ENCODE peak calls at places on chromosomes 2 and 18, in four cellular contexts. D, Y, M and Q are unnamed samples. For H3K4me1, the result is how much of the 10 kb centered on the place peaks cover.

GRCh38 chr2:101961287-101962242 is 30.2 kb upstream of the IL1R2 start:
- DNase-seq in D (no peak), Y (no peak), M (peak), Q (no peak)

GRCh38 chr2:226514895-226515294 is 284.7 kb downstream of the IRS1 start:
- DNase-seq in D (no peak), Y (no peak), M (no peak), Q (no peak)

GRCh38 chr18:24868760-24869237 is 408.4 kb downstream of the HRH4 start:
- DNase-seq in D (no peak), Y (no peak), M (no peak), Q (no peak)

GRCh38 chr2:12048551-12048950 is 302.1 kb downstream of the LPIN1 start:
- DNase-seq in D (no peak), Y (no peak), M (no peak), Q (no peak)

GRCh38 chr18:34159691-34160185 is 65.0 kb downstream of the NOL4 start:
- DNase-seq in D (no peak), Y (no peak), M (no peak), Q (no peak)

GRCh38 chr2:176554107-176555048 is 285.1 kb downstream of the MTX2 start:
- DNase-seq in D (peak), Y (no peak), M (peak), Q (peak)

GRCh38 chr2:23563673-23564617 is 179.0 kb downstream of the KLHL29 start:
- DNase-seq in D (no peak), Y (no peak), M (no peak), Q (no peak)

GRCh38 chr2:221896505-221897151 is 324.5 kb upstream of the EPHA4 start:
- DNase-seq in D (no peak), Y (no peak), M (no peak), Q (no peak)

GRCh38 chr2:231344851-231345250 is 50.7 kb upstream of the B3GNT7 start:
- DNase-seq in D (no peak), Y (no peak), M (no peak), Q (no peak)

GRCh38 chr18:59123588-59124369 is 15.9 kb upstream of the SEC11C start:
- DNase-seq in D (no peak), Y (no peak), M (no peak), Q (no peak)

GRCh38 chr2:72425996-72426395 is 278.3 kb upstream of the CYP26B1 start:
- DNase-seq in D (no peak), Y (no peak), M (no peak), Q (no peak)

GRCh38 chr2:57720728-57721627 is 325.6 kb upstream of the VRK2 start:
- DNase-seq in D (peak), Y (no peak), M (peak), Q (peak)

GRCh38 chr2:62801110-62801509 is 95.6 kb downstream of the EHBP1 start:
- DNase-seq in D (no peak), Y (no peak), M (no peak), Q (no peak)

GRCh38 chr2:189802396-189802912 is 18.2 kb downstream of the PMS1 start:
- DNase-seq in D (no peak), Y (no peak), M (no peak), Q (no peak)

GRCh38 chr2:61715501-61715900 is 138.4 kb downstream of the FAM161A start:
- DNase-seq in D (no peak), Y (no peak), M (no peak), Q (no peak)

GRCh38 chr18:3935316-3935715 is 485.3 kb downstream of the TGIF1 start:
- DNase-seq in D (no peak), Y (no peak), M (no peak), Q (no peak)

GRCh38 chr2:7795358-7796199 is 878.4 kb downstream of the RNF144A start:
- DNase-seq in D (no peak), Y (no peak), M (no peak), Q (no peak)

GRCh38 chr2:117712686-117713085 is 101.8 kb upstream of the DDX18 start:
- DNase-seq in D (no peak), Y (no peak), M (no peak), Q (no peak)

GRCh38 chr2:70133521-70134348 is 46.5 kb downstream of the PCBP1 start:
- DNase-seq in D (no peak), Y (no peak), M (no peak), Q (no peak)

GRCh38 chr2:161961046-161961445 is 113.0 kb downstream of the DPP4 start:
- DNase-seq in D (no peak), Y (no peak), M (no peak), Q (no peak)

GRCh38 chr2:76180676-76181075 is 470.0 kb upstream of the GCFC2 start:
- DNase-seq in D (no peak), Y (no peak), M (no peak), Q (no peak)

GRCh38 chr2:119598576-119598975 is 54.3 kb downstream of the CFAP221 start:
- DNase-seq in D (no peak), Y (no peak), M (no peak), Q (no peak)

GRCh38 chr18:9787716-9788115 is 79.6 kb downstream of the RAB31 start:
- DNase-seq in D (no peak), Y (no peak), M (no peak), Q (no peak)

GRCh38 chr2:238096311-238097011 is 3.7 kb upstream of the ESPNL start:
- DNase-seq in D (no peak), Y (no peak), M (no peak), Q (no peak)

GRCh38 chr2:119231975-119232665 is 8.5 kb downstream of the STEAP3 start:
- DNase-seq in D (no peak), Y (no peak), M (no peak), Q (no peak)

GRCh38 chr2:130241041-130241707 is 42.9 kb upstream of the TUBA3E start:
- DNase-seq in D (no peak), Y (no peak), M (peak), Q (no peak)

GRCh38 chr2:118822572-118822971 is 24.9 kb downstream of the EN1 start:
- DNase-seq in D (no peak), Y (no peak), M (no peak), Q (no peak)

GRCh38 chr2:106192752-106193490 is 1.2 kb downstream of the UXS1 start:
- DNase-seq in D (peak), Y (no peak), M (peak), Q (peak)

DNA sequence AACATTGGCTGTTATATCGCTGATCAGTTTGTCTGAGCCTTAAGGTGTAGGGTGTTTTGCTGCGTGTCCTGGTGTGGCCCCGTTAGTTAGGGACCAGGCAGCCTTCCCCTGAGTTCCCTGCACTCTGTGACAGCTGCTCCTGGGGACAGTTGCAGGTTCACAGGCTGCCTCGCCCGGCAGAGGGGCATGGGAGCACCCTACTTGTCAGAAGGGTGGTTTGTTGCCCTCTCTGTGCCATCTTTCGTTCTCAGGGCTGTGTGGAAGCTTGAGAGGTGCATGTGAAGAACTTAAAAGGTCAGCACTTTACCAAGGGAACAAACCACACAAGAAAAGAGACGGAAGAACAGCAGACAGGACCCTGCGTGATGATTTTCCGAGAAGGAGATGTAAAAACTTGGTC is 159.6 kb downstream of the LDLRAD4 start:
- DNase-seq in D (no peak), Y (no peak), M (no peak), Q (no peak)
- H3K4me1 ChIP-seq in D (under half), Y (under half), M (under half), Q (under half)

DNA sequence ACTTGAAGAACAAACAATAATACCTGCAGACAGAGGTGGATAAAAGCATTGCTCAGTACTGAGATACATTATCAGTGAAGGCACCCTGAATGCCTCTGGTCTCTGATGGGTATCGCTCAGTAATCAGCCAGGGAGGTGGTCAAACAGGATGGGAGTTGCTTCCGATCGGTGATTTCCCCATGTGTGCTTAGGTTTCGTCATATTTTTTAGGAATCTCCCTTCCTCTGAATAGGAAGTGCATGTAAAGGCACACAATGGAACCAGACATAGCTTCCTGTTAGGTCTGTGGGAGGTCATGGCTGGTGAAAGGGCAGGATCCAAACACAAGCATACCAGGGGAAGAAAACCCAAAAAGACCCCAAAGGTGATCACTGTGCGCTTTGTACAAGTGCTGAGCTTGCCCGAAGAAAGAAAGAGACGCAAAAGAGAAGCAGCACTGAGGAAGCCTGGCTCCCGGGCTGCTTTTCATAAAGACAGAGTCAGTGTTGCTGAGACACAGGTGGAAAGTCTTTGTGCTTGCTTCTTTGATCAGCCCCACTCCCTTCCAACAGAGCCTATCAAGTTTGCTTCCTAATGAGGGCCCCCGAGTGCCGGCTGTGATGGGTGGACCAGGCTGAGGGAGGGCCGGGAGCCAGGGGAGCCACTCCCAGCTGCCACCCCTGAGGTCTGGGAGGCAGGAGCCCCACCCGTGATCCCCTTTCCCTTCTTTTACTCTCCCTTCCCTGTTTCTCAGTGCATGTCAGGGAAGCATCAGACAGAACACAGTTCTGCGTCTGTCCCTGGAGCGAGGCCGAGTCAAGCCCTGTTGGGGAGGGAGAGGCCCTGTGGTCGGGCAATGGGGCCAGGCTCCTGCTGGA is 138.2 kb downstream of the SH3RF3 start:
- DNase-seq in D (no peak), Y (no peak), M (peak), Q (no peak)
- TF ChIP-seq ZNF274 in D (no peak), Y (no peak), M (no peak), Q (no peak)

GRCh38 chr18:32439241-32439640 is 31.4 kb downstream of the GAREM1 start:
- DNase-seq in D (no peak), Y (no peak), M (no peak), Q (no peak)

GRCh38 chr18:32438173-32438572 is 32.5 kb downstream of the GAREM1 start:
- DNase-seq in D (no peak), Y (no peak), M (no peak), Q (no peak)

GRCh38 chr18:32441536-32441935 is 29.1 kb downstream of the GAREM1 start:
- DNase-seq in D (no peak), Y (no peak), M (no peak), Q (no peak)

GRCh38 chr18:32440478-32440877 is 30.2 kb downstream of the GAREM1 start:
- DNase-seq in D (no peak), Y (no peak), M (no peak), Q (no peak)

DNA sequence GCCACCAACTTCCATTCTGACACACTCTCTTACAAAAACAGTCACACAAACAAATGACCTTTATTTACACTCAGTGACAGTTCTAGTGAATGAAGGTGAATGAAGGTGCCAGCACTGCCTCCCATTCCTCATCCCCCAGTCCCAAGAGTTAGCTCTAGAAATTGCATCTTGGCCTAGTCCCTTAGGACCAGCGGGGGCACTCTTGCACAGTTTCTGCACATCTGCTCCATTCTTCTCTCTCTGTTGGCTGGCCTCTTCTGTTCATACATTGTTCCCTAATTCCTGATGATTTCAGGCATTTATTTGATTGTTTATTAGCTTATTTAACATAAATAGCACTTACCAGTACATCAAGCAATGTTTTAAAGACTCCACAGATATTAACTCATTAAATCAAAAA is 30.9 kb downstream of the GAREM1 start:
- DNase-seq in D (no peak), Y (no peak), M (no peak), Q (no peak)
- TF ChIP-seq SUZ12 in D (no peak), Y (no peak), M (no peak), Q (no peak)

DNA sequence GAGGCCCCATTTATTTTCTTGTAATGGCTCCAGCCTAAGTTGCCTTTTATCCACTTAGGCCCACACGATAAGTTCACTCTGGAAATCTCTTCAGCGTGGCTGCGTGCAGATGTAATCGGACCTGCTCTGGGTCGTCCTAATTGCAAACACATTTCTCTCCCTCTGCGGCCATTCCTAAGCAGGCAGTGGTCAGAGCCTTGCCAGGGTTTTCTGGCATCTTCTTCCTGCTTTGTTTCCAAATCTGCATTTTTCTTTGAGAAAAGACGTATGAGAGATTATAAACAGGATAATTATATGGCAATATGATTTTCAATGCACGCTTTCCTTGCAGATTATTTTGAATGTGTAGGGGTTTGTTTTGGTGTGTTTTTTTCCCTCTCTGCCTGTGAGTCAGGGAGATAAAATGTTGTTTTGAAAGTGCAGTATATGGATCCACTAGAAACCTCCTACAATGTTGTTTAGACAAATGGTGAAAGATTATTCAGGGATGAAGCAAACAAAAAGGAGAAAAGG is 239.4 kb upstream of the TANK start:
- DNase-seq in D (no peak), Y (no peak), M (no peak), Q (no peak)
- H3K4me1 ChIP-seq in D (under half), Y (under half), M (under half), Q (under half)

GRCh38 chr2:203532957-203533695 is 2.0 kb downstream of the RAPH1 start:
- DNase-seq in D (no peak), Y (no peak), M (peak), Q (peak)

GRCh38 chr2:203534486-203535077 is 519 bp downstream of the RAPH1 start:
- DNase-seq in D (no peak), Y (no peak), M (peak), Q (peak)

GRCh38 chr2:203533696-203534471 is 1.2 kb downstream of the RAPH1 start:
- DNase-seq in D (no peak), Y (no peak), M (no peak), Q (no peak)

GRCh38 chr2:203535078-203535783 is at the start of gene RAPH1:
- DNase-seq in D (no peak), Y (peak), M (peak), Q (peak)

GRCh38 chr2:203535784-203536590 is 886 bp upstream of the RAPH1 start:
- DNase-seq in D (no peak), Y (no peak), M (no peak), Q (no peak)
- TF ChIP-seq ZNF274 in D (no peak), Y (no peak), M (no peak), Q (no peak)

GRCh38 chr2:187459242-187459641 is 11.2 kb upstream of the CALCRL start:
- DNase-seq in D (no peak), Y (no peak), M (no peak), Q (no peak)

GRCh38 chr2:187462839-187463238 is 14.8 kb upstream of the CALCRL start:
- DNase-seq in D (no peak), Y (no peak), M (peak), Q (no peak)

GRCh38 chr2:187466129-187466792 is 18.2 kb upstream of the CALCRL start:
- DNase-seq in D (no peak), Y (no peak), M (no peak), Q (no peak)

DNA sequence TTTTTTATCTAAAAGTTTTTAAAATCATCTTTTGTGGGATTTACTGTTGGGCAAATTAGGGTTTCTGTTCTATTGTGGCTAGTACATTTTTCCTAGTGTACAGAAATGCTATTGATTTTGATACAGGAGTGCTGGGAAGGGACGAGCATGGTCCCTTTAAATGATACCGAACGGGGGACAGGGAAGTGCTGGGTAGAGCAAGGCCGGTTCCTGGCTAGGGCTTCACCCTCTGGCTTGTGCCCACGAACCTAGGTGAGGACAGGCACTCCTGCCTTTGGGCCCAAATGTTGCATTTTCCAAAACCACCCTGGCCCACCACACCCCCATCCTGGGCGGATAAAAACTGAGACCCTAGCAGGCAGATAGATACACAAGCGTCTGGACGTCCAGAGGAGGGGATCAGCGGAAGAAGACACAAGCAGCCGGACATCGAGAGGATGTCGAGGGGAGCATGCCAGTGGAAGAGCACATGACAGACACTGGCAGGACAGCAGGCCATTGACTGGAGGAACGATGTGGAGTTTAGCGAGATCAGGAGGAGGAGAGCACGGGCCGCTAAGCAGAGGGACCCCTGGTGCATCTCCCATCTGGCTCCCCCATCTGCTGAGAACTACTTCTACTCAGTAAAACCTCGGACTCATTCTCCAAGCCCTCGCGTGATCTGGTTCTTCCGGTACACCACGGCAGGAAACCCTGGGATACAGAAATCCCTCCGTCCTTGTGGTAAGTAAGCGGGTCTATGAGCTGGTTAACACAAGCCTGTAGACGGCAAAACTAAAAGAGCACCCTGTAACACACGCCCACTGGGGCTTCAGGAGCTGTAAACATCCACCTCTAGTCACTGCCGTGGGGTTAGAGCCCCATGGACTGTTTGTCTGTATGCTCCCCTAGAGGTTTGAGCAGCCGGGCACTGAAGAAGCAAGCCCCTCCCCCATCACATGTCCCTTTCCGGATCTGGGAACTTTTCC is 13.5 kb upstream of the CALCRL start:
- DNase-seq in D (no peak), Y (peak), M (peak), Q (no peak)
- TF ChIP-seq SUZ12 in D (no peak), Y (no peak), M (no peak), Q (no peak)

DNA sequence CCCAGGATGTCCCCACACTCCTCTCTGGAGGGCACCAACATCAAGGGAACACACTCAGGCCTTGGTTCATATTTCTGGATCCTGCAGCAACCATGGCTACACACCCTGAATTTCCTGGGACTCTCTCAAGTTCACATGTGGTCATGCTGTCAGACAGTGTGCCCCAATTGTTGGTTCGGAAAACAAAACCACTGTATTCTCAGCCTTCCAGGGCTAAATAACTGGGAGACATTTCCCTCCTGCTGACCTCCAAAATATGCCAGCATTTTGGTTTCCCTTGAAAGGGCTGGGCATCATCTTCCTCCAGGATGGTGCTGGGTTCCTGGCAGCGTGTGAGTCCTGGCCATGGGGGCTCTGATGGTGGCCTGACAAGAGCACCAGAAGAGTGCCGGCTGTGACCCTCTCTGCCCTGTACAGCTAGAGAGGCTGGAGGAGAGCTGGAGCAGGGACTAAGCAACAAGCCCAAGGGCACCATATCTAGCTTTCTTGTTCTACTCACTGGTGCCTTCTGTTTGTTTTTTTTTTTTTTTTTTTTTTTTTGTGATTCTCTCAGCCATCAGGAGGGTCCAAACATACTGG is 37.5 kb upstream of the WIPF1 start:
- DNase-seq in D (no peak), Y (no peak), M (no peak), Q (no peak)
- H3K4me1 ChIP-seq in D (under half), Y (under half), M (under half), Q (under half)

DNA sequence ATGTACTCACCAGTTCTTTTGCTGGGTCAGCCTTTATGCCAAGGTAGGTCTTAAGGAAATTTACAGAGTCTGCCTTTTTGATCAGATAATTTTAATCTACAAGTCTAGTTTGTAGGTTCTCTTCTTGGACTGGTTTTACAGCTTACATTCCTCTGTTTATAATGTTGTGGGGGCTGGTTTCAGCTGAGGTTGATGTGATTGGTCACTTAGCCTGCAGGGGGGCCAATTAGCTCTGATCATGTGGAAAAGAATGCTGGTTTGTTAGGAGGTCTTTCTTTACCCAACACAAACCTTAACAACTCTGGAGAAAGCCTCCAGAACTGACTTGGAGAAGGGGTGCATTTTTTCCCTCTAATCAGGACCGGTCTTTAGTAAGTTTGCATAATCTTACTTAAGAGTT is at the start of gene KCNJ13:
- DNase-seq in D (no peak), Y (no peak), M (no peak), Q (no peak)
- TF ChIP-seq ZNF274 in D (no peak), Y (no peak), M (no peak), Q (no peak)